ENCODE peak calls at places on chromosomes 6 and 20, in four cellular contexts. W is choroid plexus epithelial cell, U is left cardiac atrium, G is pons. R is an unnamed sample.

GRCh38 chr6:62283828-62284411 is 2.1 kb downstream of the KHDRBS2 start:
- DNase-seq in W (peak), U (no peak), G (peak), R (no peak)

GRCh38 chr20:36197271-36197670 is 39.0 kb upstream of the AAR2 start:
- DNase-seq in W (no peak), U (no peak), G (no peak), R (no peak)

GRCh38 chr20:5586720-5587119 is 163.5 kb upstream of the SHLD1 start:
- DNase-seq in W (no peak), U (no peak), G (no peak), R (no peak)

GRCh38 chr20:50843331-50844276 is 48.7 kb downstream of the BCAS4 start:
- DNase-seq in W (no peak), U (no peak), G (no peak), R (peak)

GRCh38 chr6:107956586-107957164 is 1.3 kb downstream of the SEC63 start:
- DNase-seq in W (peak), U (no peak), G (no peak), R (no peak)

GRCh38 chr20:61771805-61772350 is 293.8 kb downstream of the TAF4 start:
- DNase-seq in W (no peak), U (no peak), G (no peak), R (no peak)

GRCh38 chr6:20408851-20409250 is 7.2 kb downstream of the E2F3 start:
- DNase-seq in W (no peak), U (no peak), G (no peak), R (no peak)

GRCh38 chr20:63015665-63016361 is 9.0 kb upstream of the BHLHE23 start:
- DNase-seq in W (no peak), U (no peak), G (no peak), R (no peak)

GRCh38 chr6:144064402-144064830 is 31.0 kb downstream of the SF3B5 start:
- DNase-seq in W (no peak), U (peak), G (no peak), R (peak)

GRCh38 chr6:19327684-19328083 is 509.5 kb upstream of the ID4 start:
- DNase-seq in W (no peak), U (no peak), G (no peak), R (no peak)

GRCh38 chr6:20939161-20939775 is 405.0 kb downstream of the CDKAL1 start:
- DNase-seq in W (no peak), U (no peak), G (no peak), R (no peak)

GRCh38 chr6:130033999-130034814 is 15.8 kb downstream of the L3MBTL3 start:
- DNase-seq in W (peak), U (no peak), G (no peak), R (no peak)

R was measured in left lung.